ENCODE peak calls at places on chromosomes 6 and 20, in four cellular contexts. P is HepG2, Y is H1, D is K562. O is an unnamed sample.

GRCh38 chr6:7115452-7116223 is 7.9 kb downstream of the RREB1 start:
- DNase-seq in P (no peak), Y (no peak), D (no peak), O (no peak)

GRCh38 chr20:15236812-15237211 is 899.4 kb upstream of the FLRT3 start:
- DNase-seq in P (peak), Y (peak), D (no peak), O (peak)

GRCh38 chr6:4509506-4509905 is 266.7 kb upstream of the CDYL start:
- DNase-seq in P (no peak), Y (no peak), D (no peak), O (no peak)

GRCh38 chr6:136069119-136069518 is 181.0 kb downstream of the MTFR2 start:
- DNase-seq in P (no peak), Y (no peak), D (no peak), O (peak)

GRCh38 chr20:33568378-33569289 is 78.7 kb downstream of the CBFA2T2 start:
- DNase-seq in P (peak), Y (peak), D (no peak), O (no peak)

GRCh38 chr20:56778765-56779195 is 149.7 kb downstream of the TFAP2C start:
- DNase-seq in P (no peak), Y (peak), D (no peak), O (peak)

GRCh38 chr6:39310542-39310941 is 3.7 kb downstream of the KCNK17 start:
- DNase-seq in P (no peak), Y (no peak), D (no peak), O (no peak)

GRCh38 chr20:43694763-43695162 is 27.8 kb downstream of the MYBL2 start:
- DNase-seq in P (no peak), Y (no peak), D (no peak), O (no peak)

GRCh38 chr6:169046483-169047192 is 207.0 kb downstream of the THBS2 start:
- DNase-seq in P (no peak), Y (no peak), D (no peak), O (no peak)

GRCh38 chr20:50366270-50367103 is 143.7 kb upstream of the PTPN1 start:
- DNase-seq in P (peak), Y (no peak), D (no peak), O (peak)

GRCh38 chr20:41738584-41739193 is 120.5 kb upstream of the CHD6 start:
- DNase-seq in P (peak), Y (peak), D (peak), O (peak)

GRCh38 chr20:59014680-59015389 is 4.4 kb upstream of the TUBB1 start:
- DNase-seq in P (no peak), Y (peak), D (no peak), O (no peak)

GRCh38 chr6:112269979-112270378 is 15.6 kb upstream of the LAMA4 start:
- DNase-seq in P (no peak), Y (no peak), D (no peak), O (no peak)

GRCh38 chr6:132153221-132153896 is 202.2 kb upstream of the CCN2 start:
- DNase-seq in P (no peak), Y (no peak), D (no peak), O (no peak)

GRCh38 chr20:6769953-6770831 is 2.7 kb downstream of the BMP2 start:
- DNase-seq in P (no peak), Y (peak), D (no peak), O (no peak)

GRCh38 chr20:48069626-48070025 is 284.3 kb upstream of the SULF2 start:
- DNase-seq in P (no peak), Y (no peak), D (no peak), O (no peak)

GRCh38 chr6:42120895-42121865 is 21.2 kb downstream of the C6orf132 start:
- DNase-seq in P (no peak), Y (no peak), D (no peak), O (peak)

GRCh38 chr6:35718911-35719381 is 17.9 kb upstream of the ARMC12 start:
- DNase-seq in P (no peak), Y (no peak), D (peak), O (no peak)

GRCh38 chr6:26057899-26058298 is 29.3 kb upstream of the HFE start:
- DNase-seq in P (no peak), Y (no peak), D (no peak), O (no peak)

GRCh38 chr20:37095108-37095608 is 639 bp downstream of the RBL1 start:
- DNase-seq in P (peak), Y (no peak), D (peak), O (no peak)

GRCh38 chr6:165987483-165988305 is 180.0 kb downstream of the TBXT start:
- DNase-seq in P (no peak), Y (peak), D (no peak), O (peak)

GRCh38 chr20:43492101-43492500 is 15.4 kb upstream of the L3MBTL1 start:
- DNase-seq in P (no peak), Y (no peak), D (no peak), O (no peak)

GRCh38 chr6:139522471-139523220 is 148.2 kb upstream of the CITED2 start:
- DNase-seq in P (no peak), Y (no peak), D (no peak), O (no peak)

GRCh38 chr6:30544666-30545272 is 11.5 kb downstream of the GNL1 start:
- DNase-seq in P (peak), Y (no peak), D (peak), O (peak)

GRCh38 chr20:45419188-45420091 is 3.5 kb downstream of the PIGT start:
- DNase-seq in P (peak), Y (peak), D (no peak), O (peak)

GRCh38 chr6:53647437-53648094 is 18.0 kb downstream of the KLHL31 start:
- DNase-seq in P (no peak), Y (no peak), D (no peak), O (no peak)

GRCh38 chr6:170137176-170137891 is 153.5 kb downstream of the DLL1 start:
- DNase-seq in P (no peak), Y (peak), D (no peak), O (no peak)

GRCh38 chr20:15200139-15200538 is 862.7 kb upstream of the FLRT3 start:
- DNase-seq in P (no peak), Y (no peak), D (no peak), O (no peak)

GRCh38 chr6:116971959-116972358 is 94.9 kb downstream of the RFX6 start:
- DNase-seq in P (peak), Y (no peak), D (peak), O (peak)

DNA sequence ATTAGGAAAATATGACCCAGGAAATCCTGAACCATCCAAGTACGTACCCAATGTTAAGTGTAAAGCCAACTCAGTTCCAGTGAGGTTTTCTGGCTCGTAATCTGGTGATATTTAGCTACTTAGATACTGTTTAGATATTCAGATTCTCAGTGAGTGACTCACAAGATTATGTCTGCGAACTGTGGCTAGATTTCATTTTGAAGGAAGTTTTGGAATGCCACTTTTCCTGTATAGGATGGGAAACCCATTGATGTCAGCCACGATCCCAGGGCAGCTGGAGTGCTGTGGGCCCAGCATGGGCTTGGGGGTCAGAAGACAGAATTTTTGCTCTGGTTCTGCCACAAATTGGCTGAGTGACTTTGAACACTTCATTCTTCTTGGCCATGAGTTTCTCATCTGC is 76.3 kb downstream of the TMEM170B start:
- DNase-seq in P (no peak), Y (no peak), D (no peak), O (peak)
- TF ChIP-seq MAFK in P (no peak), Y (no peak), D (no peak), O (no peak)

GRCh38 chr6:72175936-72176335 is 289.6 kb downstream of the RIMS1 start:
- DNase-seq in P (no peak), Y (no peak), D (no peak), O (no peak)
- TF ChIP-seq RFX5 in P (no peak), Y (no peak), D (no peak), O (no peak)

GRCh38 chr6:167702241-167702827 is 124.4 kb upstream of the AFDN start:
- DNase-seq in P (no peak), Y (no peak), D (no peak), O (no peak)
- TF ChIP-seq JUN in P (no peak), Y (no peak), D (no peak), O (no peak)

GRCh38 chr6:17877196-17877889 is 110.1 kb downstream of the KIF13A start:
- DNase-seq in P (no peak), Y (no peak), D (no peak), O (peak)
- TF ChIP-seq MAFK in P (no peak), Y (no peak), D (no peak), O (no peak)

DNA sequence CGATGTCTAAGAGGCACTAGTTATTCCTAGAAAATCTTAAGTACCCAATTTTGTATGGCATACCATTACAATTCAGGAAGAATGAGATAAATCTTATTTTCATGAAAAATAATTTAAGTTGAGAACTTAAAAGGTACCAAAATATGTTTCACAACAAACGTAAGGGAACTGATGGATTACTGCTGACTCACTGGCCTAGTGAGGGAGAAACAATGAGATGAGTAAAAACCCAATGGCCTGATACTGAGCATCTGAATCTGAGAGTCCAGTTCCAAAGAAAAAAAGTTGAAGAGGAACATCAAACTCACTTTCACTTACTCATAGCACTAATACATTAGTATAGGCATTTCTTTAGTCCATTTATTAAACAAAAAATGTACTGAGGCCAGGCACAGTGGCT is 56.0 kb downstream of the MDN1 start:
- DNase-seq in P (no peak), Y (no peak), D (no peak), O (no peak)
- TF ChIP-seq RFX5 in P (no peak), Y (no peak), D (no peak), O (no peak)

DNA sequence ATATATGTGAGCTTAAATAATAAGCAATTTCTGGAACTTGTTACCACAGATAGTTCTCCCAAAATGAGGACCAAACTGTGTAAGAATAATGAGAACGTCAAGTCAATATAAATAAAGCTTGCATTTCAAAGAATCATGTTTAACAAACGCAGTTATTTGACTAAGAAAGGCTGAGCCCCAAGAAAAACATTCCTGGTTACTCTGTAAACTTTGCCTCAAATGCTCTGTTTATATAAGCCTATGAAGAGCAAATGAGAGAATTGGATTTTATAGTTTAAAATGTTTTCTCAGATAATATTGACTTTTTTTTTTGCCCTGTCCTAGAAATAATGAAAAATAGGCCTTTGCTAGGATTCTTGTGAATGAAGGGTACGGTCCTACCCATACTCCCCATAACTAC is 81.3 kb downstream of the C6orf52 start:
- DNase-seq in P (peak), Y (no peak), D (no peak), O (no peak)
- TF ChIP-seq JUN in P (no peak), Y (no peak), D (no peak), O (no peak)